ENCODE peak calls at places on chromosomes 7 and 10, in eight cellular contexts. One of them, this sample, is unnamed.

GRCh38 chr7:126727930-126728331 is 524.8 kb downstream of the GRM8 start:
- DNase-seq in HCT116: no peak
- DNase-seq in GM12865: no peak
- DNase-seq in effector memory CD4-positive, alpha-beta T cell: no peak
- DNase-seq in SJSA1: peak
- DNase-seq in fibroblast of lung: peak
- DNase-seq in fibroblast of the aortic adventitia: peak
- DNase-seq in PC-9: no peak
- DNase-seq in this sample: no peak

GRCh38 chr7:137962875-137963507 is 38.9 kb downstream of the CREB3L2 start:
- DNase-seq in HCT116: no peak
- DNase-seq in GM12865: no peak
- DNase-seq in effector memory CD4-positive, alpha-beta T cell: no peak
- DNase-seq in SJSA1: no peak
- DNase-seq in fibroblast of lung: no peak
- DNase-seq in fibroblast of the aortic adventitia: no peak
- DNase-seq in PC-9: peak
- DNase-seq in this sample: peak

GRCh38 chr7:96021533-96021932 is 249.2 kb downstream of the DYNC1I1 start:
- DNase-seq in HCT116: no peak
- DNase-seq in GM12865: no peak
- DNase-seq in effector memory CD4-positive, alpha-beta T cell: no peak
- DNase-seq in SJSA1: no peak
- DNase-seq in fibroblast of lung: no peak
- DNase-seq in fibroblast of the aortic adventitia: no peak
- DNase-seq in PC-9: no peak
- DNase-seq in this sample: no peak

GRCh38 chr10:11074536-11075267 is 57.0 kb downstream of the CELF2 start:
- DNase-seq in HCT116: no peak
- DNase-seq in GM12865: peak
- DNase-seq in effector memory CD4-positive, alpha-beta T cell: no peak
- DNase-seq in SJSA1: no peak
- DNase-seq in fibroblast of lung: no peak
- DNase-seq in fibroblast of the aortic adventitia: no peak
- DNase-seq in PC-9: no peak
- DNase-seq in this sample: no peak

GRCh38 chr10:114412907-114413386 is 8.6 kb upstream of the AFAP1L2 start:
- DNase-seq in HCT116: peak
- DNase-seq in GM12865: no peak
- DNase-seq in effector memory CD4-positive, alpha-beta T cell: no peak
- DNase-seq in SJSA1: no peak
- DNase-seq in fibroblast of lung: peak
- DNase-seq in fibroblast of the aortic adventitia: peak
- DNase-seq in PC-9: peak
- DNase-seq in this sample: no peak

GRCh38 chr10:62082729-62083412 is 181.4 kb downstream of the ARID5B start:
- DNase-seq in HCT116: no peak
- DNase-seq in GM12865: peak
- DNase-seq in effector memory CD4-positive, alpha-beta T cell: peak
- DNase-seq in SJSA1: no peak
- DNase-seq in fibroblast of lung: peak
- DNase-seq in fibroblast of the aortic adventitia: peak
- DNase-seq in PC-9: peak
- DNase-seq in this sample: no peak

GRCh38 chr10:95559466-95559865 is 1.7 kb downstream of the SORBS1 start:
- DNase-seq in HCT116: no peak
- DNase-seq in GM12865: no peak
- DNase-seq in effector memory CD4-positive, alpha-beta T cell: no peak
- DNase-seq in SJSA1: no peak
- DNase-seq in fibroblast of lung: no peak
- DNase-seq in fibroblast of the aortic adventitia: no peak
- DNase-seq in PC-9: no peak
- DNase-seq in this sample: no peak

GRCh38 chr7:76396039-76396732 is 13.3 kb downstream of the SSC4D start:
- DNase-seq in HCT116: no peak
- DNase-seq in GM12865: no peak
- DNase-seq in effector memory CD4-positive, alpha-beta T cell: no peak
- DNase-seq in SJSA1: no peak
- DNase-seq in fibroblast of lung: no peak
- DNase-seq in fibroblast of the aortic adventitia: no peak
- DNase-seq in PC-9: peak
- DNase-seq in this sample: no peak

GRCh38 chr10:97103682-97104081 is 82.1 kb downstream of the SLIT1 start:
- DNase-seq in HCT116: no peak
- DNase-seq in GM12865: no peak
- DNase-seq in effector memory CD4-positive, alpha-beta T cell: no peak
- DNase-seq in SJSA1: no peak
- DNase-seq in fibroblast of lung: no peak
- DNase-seq in fibroblast of the aortic adventitia: no peak
- DNase-seq in PC-9: no peak
- DNase-seq in this sample: no peak

GRCh38 chr7:47709451-47709850 is 127.5 kb upstream of the TNS3 start:
- DNase-seq in HCT116: no peak
- DNase-seq in GM12865: no peak
- DNase-seq in effector memory CD4-positive, alpha-beta T cell: no peak
- DNase-seq in SJSA1: no peak
- DNase-seq in fibroblast of lung: no peak
- DNase-seq in fibroblast of the aortic adventitia: no peak
- DNase-seq in PC-9: no peak
- DNase-seq in this sample: no peak

GRCh38 chr7:47710201-47710935 is 128.5 kb upstream of the TNS3 start:
- DNase-seq in HCT116: no peak
- DNase-seq in GM12865: no peak
- DNase-seq in effector memory CD4-positive, alpha-beta T cell: no peak
- DNase-seq in SJSA1: no peak
- DNase-seq in fibroblast of lung: peak
- DNase-seq in fibroblast of the aortic adventitia: peak
- DNase-seq in PC-9: no peak
- DNase-seq in this sample: no peak

GRCh38 chr7:47711776-47712175 is 129.9 kb upstream of the TNS3 start:
- DNase-seq in HCT116: no peak
- DNase-seq in GM12865: no peak
- DNase-seq in effector memory CD4-positive, alpha-beta T cell: no peak
- DNase-seq in SJSA1: no peak
- DNase-seq in fibroblast of lung: no peak
- DNase-seq in fibroblast of the aortic adventitia: no peak
- DNase-seq in PC-9: no peak
- DNase-seq in this sample: no peak

GRCh38 chr7:47707596-47707995 is 125.7 kb upstream of the TNS3 start:
- DNase-seq in HCT116: no peak
- DNase-seq in GM12865: no peak
- DNase-seq in effector memory CD4-positive, alpha-beta T cell: no peak
- DNase-seq in SJSA1: no peak
- DNase-seq in fibroblast of lung: no peak
- DNase-seq in fibroblast of the aortic adventitia: no peak
- DNase-seq in PC-9: no peak
- DNase-seq in this sample: no peak

DNA sequence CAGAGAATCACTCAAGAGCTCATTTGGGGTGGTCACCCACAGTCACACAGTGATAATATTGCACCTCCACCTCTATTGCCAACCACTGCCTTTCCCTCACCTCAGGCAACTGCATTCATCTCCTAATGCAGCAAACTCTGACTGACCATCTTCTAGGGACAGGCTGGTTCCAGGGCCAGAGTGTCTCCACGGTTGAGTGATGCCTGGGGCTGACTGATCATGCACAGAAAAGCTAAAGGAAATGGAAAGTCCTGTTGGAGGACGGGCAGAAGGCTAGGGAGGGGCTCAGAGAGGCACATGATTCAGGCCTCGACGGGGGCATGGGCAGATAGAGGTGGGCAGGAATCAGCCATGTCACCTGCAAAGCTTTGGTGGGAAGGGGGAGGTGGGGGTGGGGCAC is 127.1 kb upstream of the TNS3 start:
- DNase-seq in HCT116: no peak
- DNase-seq in GM12865: no peak
- DNase-seq in effector memory CD4-positive, alpha-beta T cell: no peak
- DNase-seq in SJSA1: no peak
- DNase-seq in fibroblast of lung: no peak
- DNase-seq in fibroblast of the aortic adventitia: no peak
- DNase-seq in PC-9: no peak
- DNase-seq in this sample: no peak
- H3K4me3 ChIP-seq in HCT116: no peak
- H3K4me3 ChIP-seq in GM12865: no peak
- H3K4me3 ChIP-seq in effector memory CD4-positive, alpha-beta T cell: no peak
- H3K4me3 ChIP-seq in SJSA1: no peak
- H3K4me3 ChIP-seq in fibroblast of lung: no peak
- H3K4me3 ChIP-seq in fibroblast of the aortic adventitia: no peak
- H3K4me3 ChIP-seq in PC-9: no peak
- H3K4me3 ChIP-seq in this sample: no peak

DNA sequence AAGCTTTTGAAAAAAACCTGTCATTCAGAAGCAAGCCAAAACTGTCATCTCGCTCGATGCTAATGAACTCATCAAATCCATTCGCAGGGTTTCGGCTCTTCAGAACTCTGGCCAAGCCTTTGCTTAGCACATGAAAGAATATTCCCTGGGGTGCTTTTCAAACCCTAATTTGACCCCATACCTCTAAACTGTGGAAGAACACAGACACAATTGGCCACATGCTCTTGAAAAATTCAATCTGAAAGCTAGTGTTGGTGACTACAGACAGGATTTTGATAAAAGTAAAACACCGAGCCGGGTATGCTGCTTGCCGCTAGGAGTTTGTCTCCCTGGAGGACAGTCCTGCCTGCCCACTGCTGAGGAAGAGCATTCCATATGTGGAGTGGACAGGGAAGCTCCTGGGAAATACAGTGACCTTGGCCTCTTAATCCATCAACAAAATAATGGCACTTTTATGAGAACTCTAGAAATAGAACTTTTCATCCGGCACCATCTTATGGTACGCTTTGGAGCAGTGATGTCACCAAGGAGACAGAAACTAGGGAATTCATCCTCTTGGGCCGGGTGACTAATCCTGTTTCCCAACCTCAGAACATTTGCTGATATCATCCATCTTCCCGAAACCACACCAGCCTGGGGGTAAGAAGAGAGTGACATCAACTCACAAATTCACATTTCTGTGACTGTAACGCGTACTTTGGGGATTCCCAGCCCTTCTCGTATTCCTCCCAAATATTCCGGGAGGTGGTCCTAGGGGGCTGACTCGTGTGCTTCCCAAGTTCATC is 34.2 kb downstream of the MTURN start:
- DNase-seq in HCT116: no peak
- DNase-seq in GM12865: no peak
- DNase-seq in effector memory CD4-positive, alpha-beta T cell: no peak
- DNase-seq in SJSA1: peak
- DNase-seq in fibroblast of lung: peak
- DNase-seq in fibroblast of the aortic adventitia: peak
- DNase-seq in PC-9: peak
- DNase-seq in this sample: no peak
- H3K4me3 ChIP-seq in HCT116: no peak
- H3K4me3 ChIP-seq in GM12865: no peak
- H3K4me3 ChIP-seq in effector memory CD4-positive, alpha-beta T cell: no peak
- H3K4me3 ChIP-seq in SJSA1: no peak
- H3K4me3 ChIP-seq in fibroblast of lung: no peak
- H3K4me3 ChIP-seq in fibroblast of the aortic adventitia: no peak
- H3K4me3 ChIP-seq in PC-9: no peak
- H3K4me3 ChIP-seq in this sample: no peak

GRCh38 chr7:70414368-70414767 is 717.6 kb upstream of the GALNT17 start:
- DNase-seq in HCT116: no peak
- DNase-seq in GM12865: no peak
- DNase-seq in effector memory CD4-positive, alpha-beta T cell: no peak
- DNase-seq in SJSA1: no peak
- DNase-seq in fibroblast of lung: no peak
- DNase-seq in fibroblast of the aortic adventitia: no peak
- DNase-seq in PC-9: no peak
- DNase-seq in this sample: no peak

GRCh38 chr7:70415179-70415972 is 716.6 kb upstream of the GALNT17 start:
- DNase-seq in HCT116: no peak
- DNase-seq in GM12865: peak
- DNase-seq in effector memory CD4-positive, alpha-beta T cell: no peak
- DNase-seq in SJSA1: no peak
- DNase-seq in fibroblast of lung: no peak
- DNase-seq in fibroblast of the aortic adventitia: no peak
- DNase-seq in PC-9: no peak
- DNase-seq in this sample: no peak

GRCh38 chr7:70416611-70417010 is 715.3 kb upstream of the GALNT17 start:
- DNase-seq in HCT116: no peak
- DNase-seq in GM12865: no peak
- DNase-seq in effector memory CD4-positive, alpha-beta T cell: no peak
- DNase-seq in SJSA1: no peak
- DNase-seq in fibroblast of lung: no peak
- DNase-seq in fibroblast of the aortic adventitia: no peak
- DNase-seq in PC-9: no peak
- DNase-seq in this sample: no peak

GRCh38 chr7:70419816-70420215 is 712.1 kb upstream of the GALNT17 start:
- DNase-seq in HCT116: no peak
- DNase-seq in GM12865: no peak
- DNase-seq in effector memory CD4-positive, alpha-beta T cell: no peak
- DNase-seq in SJSA1: no peak
- DNase-seq in fibroblast of lung: no peak
- DNase-seq in fibroblast of the aortic adventitia: no peak
- DNase-seq in PC-9: no peak
- DNase-seq in this sample: no peak

DNA sequence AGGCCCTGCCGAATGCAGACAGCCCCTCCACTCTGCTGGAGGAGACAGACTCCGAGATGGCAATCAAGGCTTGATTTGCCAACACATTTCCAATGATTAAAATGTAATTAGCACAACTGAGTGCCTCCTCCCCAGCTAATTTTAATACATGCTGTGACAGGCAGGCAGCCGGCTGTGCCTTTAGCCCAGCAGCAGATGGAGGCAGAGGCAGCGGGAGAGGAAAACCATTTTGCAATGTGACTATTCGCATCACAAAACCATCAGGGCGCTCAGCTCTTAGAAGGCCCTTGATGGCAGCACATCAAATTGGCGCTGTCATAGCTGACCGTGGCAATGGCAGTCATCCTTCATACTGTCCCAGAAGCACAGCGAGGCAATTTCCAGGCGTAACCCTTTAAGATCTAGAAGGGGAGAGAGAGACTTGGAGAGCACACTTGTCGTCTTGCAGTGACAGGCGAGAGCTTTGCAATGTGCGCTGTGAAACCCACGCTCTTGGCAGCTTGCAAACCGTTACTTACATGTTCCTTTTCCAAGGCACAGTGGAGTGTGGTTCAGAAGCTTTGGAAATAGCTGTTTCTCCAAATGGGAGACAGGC is 714.8 kb upstream of the GALNT17 start:
- DNase-seq in HCT116: no peak
- DNase-seq in GM12865: no peak
- DNase-seq in effector memory CD4-positive, alpha-beta T cell: no peak
- DNase-seq in SJSA1: no peak
- DNase-seq in fibroblast of lung: no peak
- DNase-seq in fibroblast of the aortic adventitia: no peak
- DNase-seq in PC-9: no peak
- DNase-seq in this sample: no peak
- H3K4me3 ChIP-seq in HCT116: no peak
- H3K4me3 ChIP-seq in GM12865: no peak
- H3K4me3 ChIP-seq in effector memory CD4-positive, alpha-beta T cell: no peak
- H3K4me3 ChIP-seq in SJSA1: no peak
- H3K4me3 ChIP-seq in fibroblast of lung: no peak
- H3K4me3 ChIP-seq in fibroblast of the aortic adventitia: no peak
- H3K4me3 ChIP-seq in PC-9: no peak
- H3K4me3 ChIP-seq in this sample: no peak

DNA sequence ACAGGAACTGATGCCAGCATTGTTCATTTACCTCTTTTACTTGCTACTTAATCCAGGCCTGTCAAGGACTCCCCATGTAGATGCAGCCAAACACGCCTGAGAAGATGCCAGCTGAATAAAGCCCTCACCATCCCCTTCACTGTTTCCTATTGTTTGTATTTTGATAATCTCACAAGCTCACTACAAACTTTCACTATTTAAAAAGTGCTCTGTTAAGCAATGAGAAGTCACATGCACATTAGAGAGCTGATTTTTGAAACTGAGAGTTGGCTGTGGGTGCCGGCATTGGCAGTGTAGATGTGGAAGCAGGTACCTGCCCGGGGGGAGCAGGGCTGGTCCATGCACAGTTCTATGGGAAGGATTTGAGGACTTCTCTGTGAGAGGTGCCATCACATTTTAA is 169.8 kb upstream of the GRB10 start:
- DNase-seq in HCT116: no peak
- DNase-seq in GM12865: no peak
- DNase-seq in effector memory CD4-positive, alpha-beta T cell: no peak
- DNase-seq in SJSA1: no peak
- DNase-seq in fibroblast of lung: no peak
- DNase-seq in fibroblast of the aortic adventitia: no peak
- DNase-seq in PC-9: no peak
- DNase-seq in this sample: no peak
- H3K4me3 ChIP-seq in HCT116: no peak
- H3K4me3 ChIP-seq in GM12865: no peak
- H3K4me3 ChIP-seq in effector memory CD4-positive, alpha-beta T cell: no peak
- H3K4me3 ChIP-seq in SJSA1: no peak
- H3K4me3 ChIP-seq in fibroblast of lung: no peak
- H3K4me3 ChIP-seq in fibroblast of the aortic adventitia: no peak
- H3K4me3 ChIP-seq in PC-9: no peak
- H3K4me3 ChIP-seq in this sample: no peak